ENCODE peak calls at places on chromosome 15, in ten cellular contexts. O is Kasumi-1, P is heart right ventricle, F is T-helper 9 cell, R is right lobe of liver, M is H9, A is ACHN, C is iris pigment epithelial cell, H is astrocyte of the spinal cord, V is pancreas. W is an unnamed sample.

GRCh38 chr15:72554471-72555425 is 80.6 kb downstream of the ARIH1 start:
- DNase-seq in O (no peak), P (no peak), F (no peak), R (no peak), M (no peak), A (no peak), C (peak; percentile 93), H (peak; percentile 90), V (no peak), W (no peak)

GRCh38 chr15:75354454-75354853 is 7.6 kb downstream of the NEIL1 start:
- DNase-seq in O (no peak), P (no peak), F (no peak), R (no peak), M (no peak), A (no peak), C (no peak), H (no peak), V (no peak), W (no peak)

GRCh38 chr15:50854594-50855490 is 53.6 kb upstream of the AP4E1 start:
- DNase-seq in O (no peak), P (no peak), F (no peak), R (no peak), M (no peak), A (no peak), C (peak; percentile 50), H (no peak), V (no peak), W (no peak)

GRCh38 chr15:29121369-29121656 is 148.3 kb downstream of the NSMCE3 start:
- DNase-seq in O (no peak), P (no peak), F (no peak), R (no peak), M (no peak), A (no peak), C (no peak), H (no peak), V (no peak), W (no peak)

GRCh38 chr15:81959196-81959595 is 86.6 kb downstream of the MEX3B start:
- DNase-seq in O (no peak), P (no peak), F (no peak), R (no peak), M (no peak), A (no peak), C (no peak), H (no peak), V (no peak), W (no peak)

GRCh38 chr15:63093486-63094205 is 28.0 kb upstream of the LACTB start:
- DNase-seq in O (peak; percentile 80), P (peak; percentile 86), F (peak; percentile 57), R (peak; percentile 88), M (peak; percentile 91), A (peak; percentile 76), C (peak; percentile 75), H (peak; percentile 75), V (peak; percentile 67), W (peak; percentile 78)

GRCh38 chr15:77021803-77022381 is 27.0 kb downstream of the PSTPIP1 start:
- DNase-seq in O (peak; percentile 46), P (no peak), F (peak; percentile 45), R (no peak), M (no peak), A (no peak), C (peak; percentile 40), H (peak; percentile 36), V (no peak), W (peak; percentile 25)

GRCh38 chr15:51203797-51204196 is 109.1 kb upstream of the TNFAIP8L3 start:
- DNase-seq in O (no peak), P (no peak), F (no peak), R (no peak), M (no peak), A (no peak), C (peak; percentile 58), H (peak; percentile 64), V (no peak), W (no peak)

GRCh38 chr15:34791701-34792100 is 3.6 kb downstream of the ACTC1 start:
- DNase-seq in O (no peak), P (no peak), F (no peak), R (no peak), M (no peak), A (no peak), C (no peak), H (no peak), V (no peak), W (no peak)

GRCh38 chr15:91515188-91515754 is 338.2 kb upstream of the SLCO3A1 start:
- DNase-seq in O (peak; percentile 19), P (peak; percentile 44), F (no peak), R (no peak), M (no peak), A (peak; percentile 65), C (peak; percentile 93), H (peak; percentile 88), V (no peak), W (peak; percentile 53)